ENCODE peak calls at places on chromosomes 12 and 14, in nine cellular contexts. U is A549, N is GM23338, T is K562, C is Panc1, M is HCT116, Z is HepG2, K is SK-N-SH, J is GM12878. I is an unnamed sample.

GRCh38 chr14:74437654-74438053 is 11.6 kb upstream of the SYNDIG1L start:
- DNase-seq in U (no peak), N (peak; percentile 69), T (peak; percentile 18), C (no peak), M (no peak), Z (no peak), K (no peak), J (no peak), I (no peak)

GRCh38 chr12:122944588-122944987 is 21.7 kb downstream of the ABCB9 start:
- DNase-seq in U (no peak), N (no peak), T (no peak), C (no peak), M (peak; percentile 79), Z (peak; percentile 33), K (no peak), J (no peak), I (no peak)

GRCh38 chr12:81224626-81225025 is 146.7 kb downstream of the ACSS3 start:
- DNase-seq in U (no peak), N (no peak), T (no peak), C (no peak), M (no peak), Z (no peak), K (no peak), J (no peak), I (no peak)

GRCh38 chr14:104446611-104447010 is 133.0 kb upstream of the C14orf180 start:
- DNase-seq in U (no peak), N (no peak), T (no peak), C (no peak), M (no peak), Z (no peak), K (no peak), J (no peak), I (no peak)

GRCh38 chr12:51954465-51955361 is 3.2 kb downstream of the ACVR1B start:
- DNase-seq in U (no peak), N (no peak), T (no peak), C (no peak), M (no peak), Z (peak; percentile 55), K (no peak), J (no peak), I (peak; percentile 86)

GRCh38 chr14:101707285-101707842 is 54.1 kb upstream of the PPP2R5C start:
- DNase-seq in U (peak; percentile 68), N (peak; percentile 91), T (peak; percentile 31), C (peak; percentile 43), M (peak; percentile 70), Z (peak; percentile 81), K (peak; percentile 83), J (peak; percentile 53), I (peak; percentile 72)

GRCh38 chr14:99118046-99118721 is 153.8 kb downstream of the BCL11B start:
- DNase-seq in U (no peak), N (peak; percentile 84), T (no peak), C (no peak), M (no peak), Z (no peak), K (peak; percentile 1), J (no peak), I (no peak)

GRCh38 chr14:101601603-101602465 is 40.5 kb downstream of the DIO3 start:
- DNase-seq in U (no peak), N (peak; percentile 7), T (no peak), C (no peak), M (no peak), Z (no peak), K (no peak), J (no peak), I (no peak)

GRCh38 chr12:57093412-57094193 is 4.7 kb downstream of the NAB2 start:
- DNase-seq in U (peak; percentile 64), N (peak; percentile 81), T (peak; percentile 85), C (no peak), M (no peak), Z (no peak), K (peak; percentile 89), J (no peak), I (no peak)

GRCh38 chr14:86625637-86626036 is 1095.7 kb downstream of the FLRT2 start:
- DNase-seq in U (no peak), N (no peak), T (no peak), C (no peak), M (no peak), Z (no peak), K (no peak), J (no peak), I (no peak)

GRCh38 chr12:121003650-121004049 is 12.6 kb downstream of the C12orf43 start:
- DNase-seq in U (no peak), N (peak; percentile 73), T (no peak), C (no peak), M (no peak), Z (peak; percentile 46), K (no peak), J (no peak), I (no peak)

GRCh38 chr12:2244013-2244861 is 191.4 kb downstream of the CACNA1C start:
- DNase-seq in U (no peak), N (peak; percentile 77), T (no peak), C (no peak), M (peak; percentile 2), Z (peak; percentile 50), K (no peak), J (no peak), I (no peak)

GRCh38 chr12:48985475-48985897 is 7.4 kb downstream of the WNT1 start:
- DNase-seq in U (no peak), N (no peak), T (no peak), C (no peak), M (no peak), Z (no peak), K (no peak), J (no peak), I (no peak)

GRCh38 chr12:15534870-15535269 is 212.6 kb downstream of the PTPRO start:
- DNase-seq in U (no peak), N (no peak), T (no peak), C (no peak), M (no peak), Z (no peak), K (no peak), J (no peak), I (peak; percentile 66)
- H3K27ac ChIP-seq in U (peak overlapping the region; percentile 42), N (no peak overlapping the region), T (no peak overlapping the region), C (no peak overlapping the region), M (no peak overlapping the region), Z (no peak overlapping the region), K (no peak overlapping the region), J (no peak overlapping the region), I (no peak overlapping the region)

DNA sequence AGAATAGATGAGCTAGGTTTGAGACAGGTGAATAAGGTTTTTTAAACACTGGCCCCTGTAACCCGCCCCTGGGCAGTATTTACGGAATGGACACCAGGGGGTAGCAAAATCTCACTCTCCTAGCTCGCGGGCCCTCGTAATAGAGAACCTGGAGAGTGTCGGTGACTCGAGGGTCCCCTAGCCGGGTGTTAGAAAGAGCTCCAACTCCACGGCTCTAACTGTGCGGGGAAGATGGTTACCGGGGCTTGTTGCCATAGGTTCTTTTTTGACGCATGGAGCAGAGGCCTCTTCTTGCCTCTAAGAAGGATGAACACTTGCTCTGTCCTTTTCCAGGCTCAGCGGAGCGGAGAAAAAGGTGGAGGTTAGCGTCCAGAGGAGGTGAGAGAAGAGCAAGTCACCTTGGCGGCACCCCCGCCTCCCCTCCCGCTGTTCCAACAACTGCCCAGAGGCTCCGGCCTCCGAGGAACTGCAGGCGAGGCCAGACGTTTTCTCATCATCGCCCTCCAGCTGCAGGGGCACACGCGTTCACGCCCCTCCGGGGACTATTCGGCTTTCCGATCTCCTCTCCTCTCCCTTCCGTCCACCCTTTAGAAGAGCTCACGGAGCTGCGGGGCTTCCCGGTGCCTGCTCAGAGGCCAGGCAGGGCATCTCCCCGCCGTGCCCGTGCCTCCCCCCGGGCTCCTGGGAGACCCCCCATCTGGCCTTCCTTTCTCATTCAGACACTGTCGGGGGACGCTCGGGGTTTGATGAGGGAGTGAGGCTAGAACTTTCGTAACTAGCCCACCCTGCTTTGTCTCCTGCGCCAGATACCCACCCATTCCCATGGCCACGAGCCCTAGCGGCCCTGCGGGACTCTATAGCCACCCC is 1.4 kb upstream of the ARHGEF40 start:
- DNase-seq in U (peak; percentile 73), N (peak; percentile 88), T (peak; percentile 61), C (no peak), M (peak; percentile 36), Z (peak; percentile 84), K (peak; percentile 67), J (no peak), I (peak; percentile 72)
- TF ChIP-seq REST in U (no peak), N (no peak), T (no peak), C (no peak), M (no peak), Z (no peak), K (no peak), J (no peak), I (no peak)

GRCh38 chr14:91214306-91214705 is 30.2 kb downstream of the GPR68 start:
- DNase-seq in U (no peak), N (no peak), T (no peak), C (no peak), M (no peak), Z (no peak), K (no peak), J (no peak), I (no peak)
- H3K27ac ChIP-seq in U (no peak overlapping the region), N (no peak overlapping the region), T (no peak overlapping the region), C (no peak overlapping the region), M (no peak overlapping the region), Z (no peak overlapping the region), K (no peak overlapping the region), J (no peak overlapping the region), I (no peak overlapping the region)

GRCh38 chr12:82383930-82384513 is 25.7 kb downstream of the METTL25 start:
- DNase-seq in U (no peak), N (peak; percentile 41), T (no peak), C (no peak), M (no peak), Z (no peak), K (no peak), J (no peak), I (no peak)
- TF ChIP-seq REST in U (no peak), N (no peak), T (no peak), C (no peak), M (no peak), Z (no peak), K (no peak), J (no peak), I (no peak)

GRCh38 chr12:59080101-59080500 is 159.8 kb upstream of the LRIG3 start:
- DNase-seq in U (no peak), N (no peak), T (no peak), C (no peak), M (no peak), Z (no peak), K (no peak), J (no peak), I (no peak)
- H3K27ac ChIP-seq in U (no peak overlapping the region), N (no peak overlapping the region), T (no peak overlapping the region), C (no peak overlapping the region), M (no peak overlapping the region), Z (no peak overlapping the region), K (no peak overlapping the region), J (no peak overlapping the region), I (no peak overlapping the region)

GRCh38 chr14:53055003-53055402 is 98.1 kb downstream of the DDHD1 start:
- DNase-seq in U (peak; percentile 28), N (peak; percentile 73), T (peak; percentile 32), C (peak; percentile 25), M (peak; percentile 40), Z (peak; percentile 38), K (peak; percentile 45), J (peak; percentile 15), I (no peak)
- TF ChIP-seq REST in U (no peak), N (no peak), T (no peak), C (no peak), M (no peak), Z (no peak), K (no peak), J (no peak), I (no peak)

GRCh38 chr12:54052745-54053624 is 650 bp upstream of the HOXC4 start:
- DNase-seq in U (peak; percentile 43), N (no peak), T (no peak), C (no peak), M (no peak), Z (no peak), K (peak; percentile 84), J (peak; percentile 68), I (no peak)
- H3K27ac ChIP-seq in U (peak overlapping the region; percentile 94), N (no peak overlapping the region), T (no peak overlapping the region), C (peak overlapping the region; percentile 39), M (no peak overlapping the region), Z (no peak overlapping the region), K (peak overlapping the region; percentile 96), J (peak overlapping the region; percentile 89), I (no peak overlapping the region)